ENCODE peak calls at places on chromosome 20, in ten cellular contexts. K, A, N, B, D, Z, M, F, V and O are unnamed samples. For H3K9me3 and H3K4me1, the result is how much of the 10 kb centered on the place peaks cover.

GRCh38 chr20:34083137-34083536 is 28.9 kb downstream of the EIF2S2 start:
- DNase-seq in K (no peak), A (peak), N (no peak), B (peak), D (peak), Z (peak), M (no peak), F (peak), V (peak), O (peak)

GRCh38 chr20:11176431-11176830 is 502.6 kb upstream of the JAG1 start:
- DNase-seq in K (no peak), A (no peak), N (no peak), B (no peak), D (no peak), Z (peak), M (no peak), F (no peak), V (no peak), O (no peak)

GRCh38 chr20:10110151-10110550 is 75.4 kb downstream of the ANKEF1 start:
- DNase-seq in K (no peak), A (no peak), N (no peak), B (no peak), D (no peak), Z (peak), M (no peak), F (no peak), V (no peak), O (no peak)

GRCh38 chr20:57514273-57514751 is 10.6 kb downstream of the CTCFL start:
- DNase-seq in K (no peak), A (peak), N (peak), B (peak), D (peak), Z (peak), M (peak), F (peak), V (peak), O (no peak)

GRCh38 chr20:53390780-53391179 is 202.9 kb downstream of the ZNF217 start:
- DNase-seq in K (no peak), A (no peak), N (no peak), B (no peak), D (no peak), Z (no peak), M (no peak), F (no peak), V (no peak), O (no peak)

GRCh38 chr20:50980851-50981713 is 22.5 kb downstream of the MOCS3 start:
- DNase-seq in K (peak), A (peak), N (peak), B (peak), D (peak), Z (peak), M (no peak), F (peak), V (peak), O (no peak)

GRCh38 chr20:9978395-9979004 is 56.3 kb upstream of the ANKEF1 start:
- DNase-seq in K (peak), A (peak), N (peak), B (peak), D (no peak), Z (peak), M (peak), F (peak), V (peak), O (no peak)

GRCh38 chr20:54044156-54044555 is 26.2 kb downstream of the BCAS1 start:
- DNase-seq in K (no peak), A (no peak), N (no peak), B (no peak), D (no peak), Z (peak), M (no peak), F (no peak), V (peak), O (no peak)

GRCh38 chr20:56014998-56015397 is 9.7 kb upstream of the CBLN4 start:
- DNase-seq in K (no peak), A (no peak), N (no peak), B (no peak), D (no peak), Z (no peak), M (no peak), F (no peak), V (no peak), O (no peak)
- H3K9me3 ChIP-seq in K (under half), A (under half), N (under half), B (under half), D (under half), Z (under half), M (under half), F (under half), V (under half), O (under half)

GRCh38 chr20:47146703-47147102 is 209.8 kb downstream of the ZMYND8 start:
- DNase-seq in K (no peak), A (no peak), N (no peak), B (no peak), D (no peak), Z (peak), M (no peak), F (no peak), V (peak), O (no peak)
- H3K4me1 ChIP-seq in K (under half), A (under half), N (under half), B (under half), D (under half), Z (under half), M (under half), F (under half), V (under half), O (under half)

GRCh38 chr20:46123482-46124245 is 5.5 kb downstream of the CD40 start:
- DNase-seq in K (no peak), A (no peak), N (no peak), B (no peak), D (no peak), Z (no peak), M (no peak), F (no peak), V (no peak), O (no peak)
- H3K4me3 ChIP-seq in K (no peak), A (no peak), N (no peak), B (no peak), D (no peak), Z (no peak), M (no peak), F (no peak), V (no peak), O (no peak)

GRCh38 chr20:46601603-46602122 is 49.6 kb downstream of the SLC13A3 start:
- DNase-seq in K (no peak), A (no peak), N (no peak), B (no peak), D (no peak), Z (no peak), M (no peak), F (no peak), V (no peak), O (no peak)
- H3K9me3 ChIP-seq in K (under half), A (under half), N (under half), B (under half), D (under half), Z (under half), M (under half), F (under half), V (under half), O (under half)

GRCh38 chr20:35771367-35771688 is 487 bp upstream of the PHF20 start:
- DNase-seq in K (no peak), A (no peak), N (no peak), B (no peak), D (no peak), Z (no peak), M (no peak), F (no peak), V (no peak), O (no peak)
- H3K4me1 ChIP-seq in K (half or more), A (under half), N (under half), B (half or more), D (half or more), Z (under half), M (under half), F (under half), V (under half), O (under half)

GRCh38 chr20:63272105-63273078 is at the start of gene ARFGAP1:
- DNase-seq in K (peak), A (peak), N (peak), B (peak), D (peak), Z (peak), M (no peak), F (peak), V (peak), O (peak)

GRCh38 chr20:63275825-63276224 is 3.2 kb downstream of the ARFGAP1 start:
- DNase-seq in K (no peak), A (no peak), N (no peak), B (no peak), D (no peak), Z (no peak), M (no peak), F (no peak), V (no peak), O (no peak)

GRCh38 chr20:63273635-63274380 is 1.2 kb downstream of the ARFGAP1 start:
- DNase-seq in K (no peak), A (no peak), N (no peak), B (no peak), D (no peak), Z (peak), M (no peak), F (no peak), V (peak), O (no peak)

GRCh38 chr20:63273180-63273579 is 567 bp downstream of the ARFGAP1 start:
- DNase-seq in K (no peak), A (no peak), N (no peak), B (no peak), D (no peak), Z (no peak), M (no peak), F (no peak), V (no peak), O (no peak)

DNA sequence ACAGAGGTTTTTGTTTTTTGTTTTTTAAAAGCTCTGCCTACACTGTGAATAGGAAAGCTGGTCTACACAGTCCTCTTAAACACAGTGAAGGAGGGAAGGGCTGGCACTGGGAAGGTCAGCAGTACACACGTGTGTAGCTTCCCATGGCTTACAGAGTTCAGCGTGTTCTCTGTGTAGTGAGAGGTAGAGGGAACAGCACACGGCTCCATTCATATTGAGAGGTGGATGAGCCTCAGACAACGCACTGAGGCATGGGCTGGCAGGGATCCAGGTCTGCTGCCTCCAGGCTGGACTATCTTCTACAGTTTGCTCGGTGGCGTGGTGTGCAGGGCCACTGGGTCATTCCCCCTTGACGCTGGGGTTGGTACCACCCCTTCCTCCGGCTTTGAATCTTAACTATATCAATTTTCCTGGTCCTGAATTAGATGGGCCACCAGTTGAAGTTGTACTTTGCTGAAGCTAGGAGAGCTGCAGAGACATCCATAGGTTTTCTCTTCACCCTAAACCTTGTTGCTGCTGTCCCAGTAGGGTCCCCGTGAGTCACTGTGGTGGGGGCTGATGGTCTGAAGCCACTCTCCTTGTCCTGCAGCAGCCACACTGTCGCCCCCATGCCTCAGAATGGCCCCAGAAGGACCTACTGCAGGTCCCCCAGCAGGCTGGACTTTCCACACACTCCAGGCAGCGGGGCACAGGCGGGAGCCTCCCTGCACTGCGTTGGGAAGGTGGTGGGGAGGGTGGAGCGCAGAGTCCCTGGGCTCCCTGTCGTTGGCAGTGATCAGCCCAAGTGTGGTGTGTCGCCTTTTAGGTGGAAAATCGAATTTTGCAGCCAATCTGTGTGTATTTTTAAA is 2.0 kb downstream of the ARFGAP1 start:
- DNase-seq in K (no peak), A (peak), N (no peak), B (no peak), D (no peak), Z (no peak), M (no peak), F (no peak), V (no peak), O (no peak)
- H3K4me3 ChIP-seq in K (no peak), A (no peak), N (peak), B (no peak), D (peak), Z (no peak), M (no peak), F (no peak), V (no peak), O (no peak)

GRCh38 chr20:12409501-12409900 is 491.8 kb downstream of the BTBD3 start:
- DNase-seq in K (no peak), A (no peak), N (no peak), B (no peak), D (no peak), Z (peak), M (no peak), F (no peak), V (no peak), O (no peak)
- H3K9me3 ChIP-seq in K (under half), A (under half), N (under half), B (under half), D (under half), Z (under half), M (under half), F (under half), V (under half), O (under half)